ENCODE peak calls at places on chromosome 18, in six cellular contexts. O is foreskin fibroblast, D is left lung, J is IMR-90, V is B cell, C is heart right ventricle. I is an unnamed sample.

GRCh38 chr18:54209471-54210180 is 14.8 kb downstream of the MBD2 start:
- DNase-seq in O (no peak), D (no peak), J (peak), V (no peak), C (no peak), I (no peak)

GRCh38 chr18:59101830-59102414 is 37.8 kb upstream of the SEC11C start:
- DNase-seq in O (no peak), D (no peak), J (no peak), V (no peak), C (no peak), I (no peak)

GRCh38 chr18:76131738-76132137 is 363.3 kb downstream of the ZNF516 start:
- DNase-seq in O (no peak), D (no peak), J (no peak), V (no peak), C (no peak), I (no peak)

GRCh38 chr18:68034293-68034692 is 517.8 kb upstream of the DSEL start:
- DNase-seq in O (peak), D (no peak), J (peak), V (no peak), C (no peak), I (no peak)

GRCh38 chr18:48547456-48548403 is 8.9 kb downstream of the CTIF start:
- DNase-seq in O (peak), D (no peak), J (peak), V (no peak), C (peak), I (no peak)

GRCh38 chr18:74200780-74201179 is 52.5 kb downstream of the TIMM21 start:
- DNase-seq in O (no peak), D (no peak), J (no peak), V (no peak), C (no peak), I (no peak)

GRCh38 chr18:13003466-13003896 is 12.3 kb downstream of the CEP192 start:
- DNase-seq in O (peak), D (no peak), J (peak), V (no peak), C (peak), I (peak)

GRCh38 chr18:9016819-9017169 is 85.7 kb upstream of the NDUFV2 start:
- DNase-seq in O (no peak), D (no peak), J (peak), V (no peak), C (no peak), I (no peak)

GRCh38 chr18:44725300-44726096 is 44.8 kb downstream of the SETBP1 start:
- DNase-seq in O (peak), D (no peak), J (peak), V (peak), C (peak), I (no peak)

GRCh38 chr18:78090584-78090983 is 840.9 kb downstream of the GALR1 start:
- DNase-seq in O (no peak), D (no peak), J (no peak), V (no peak), C (no peak), I (no peak)

GRCh38 chr18:33660696-33661310 is 82.8 kb downstream of the ASXL3 start:
- DNase-seq in O (no peak), D (no peak), J (peak), V (no peak), C (no peak), I (no peak)

GRCh38 chr18:63325086-63325686 is 5.6 kb upstream of the BCL2 start:
- DNase-seq in O (no peak), D (no peak), J (no peak), V (no peak), C (no peak), I (no peak)

GRCh38 chr18:15165048-15165447 is 417.1 kb downstream of the ANKRD30B start:
- DNase-seq in O (no peak), D (peak), J (no peak), V (no peak), C (no peak), I (no peak)

GRCh38 chr18:26706796-26707406 is 158.5 kb upstream of the KCTD1 start:
- DNase-seq in O (no peak), D (no peak), J (no peak), V (no peak), C (no peak), I (peak)

GRCh38 chr18:42706029-42706608 is 409.4 kb downstream of the RIT2 start:
- DNase-seq in O (no peak), D (no peak), J (no peak), V (no peak), C (no peak), I (no peak)

GRCh38 chr18:77776104-77776503 is 526.5 kb downstream of the GALR1 start:
- DNase-seq in O (no peak), D (no peak), J (no peak), V (no peak), C (no peak), I (no peak)

GRCh38 chr18:596288-596881 is 403 bp upstream of the CLUL1 start:
- DNase-seq in O (no peak), D (peak), J (no peak), V (no peak), C (no peak), I (peak)

GRCh38 chr18:61600422-61600821 is 267.2 kb downstream of the CDH20 start:
- DNase-seq in O (no peak), D (no peak), J (no peak), V (no peak), C (no peak), I (no peak)

DNA sequence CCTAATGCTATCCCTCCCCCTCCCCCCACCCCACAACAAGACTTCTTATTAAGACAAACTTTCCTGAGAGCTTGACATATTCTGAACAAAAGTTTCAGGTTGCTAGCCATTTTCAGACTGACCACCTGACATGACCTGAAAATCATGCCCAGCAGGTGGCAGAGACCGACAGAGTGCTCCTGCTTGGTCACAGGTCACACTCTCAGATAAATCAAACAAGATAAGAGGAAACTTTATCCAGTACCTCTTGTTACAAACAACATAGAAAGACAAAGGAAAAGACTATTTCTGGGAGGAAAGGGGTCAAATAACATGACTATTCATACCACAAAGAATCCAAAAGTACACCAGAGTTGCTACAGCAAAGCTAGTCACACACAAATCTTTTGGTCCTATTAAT is 107.4 kb downstream of the TMEM200C start:
- DNase-seq in O (no peak), D (no peak), J (no peak), V (no peak), C (no peak), I (no peak)
- TF ChIP-seq CTCF in O (no peak), D (no peak), J (no peak), V (no peak), C (no peak), I (no peak)

DNA sequence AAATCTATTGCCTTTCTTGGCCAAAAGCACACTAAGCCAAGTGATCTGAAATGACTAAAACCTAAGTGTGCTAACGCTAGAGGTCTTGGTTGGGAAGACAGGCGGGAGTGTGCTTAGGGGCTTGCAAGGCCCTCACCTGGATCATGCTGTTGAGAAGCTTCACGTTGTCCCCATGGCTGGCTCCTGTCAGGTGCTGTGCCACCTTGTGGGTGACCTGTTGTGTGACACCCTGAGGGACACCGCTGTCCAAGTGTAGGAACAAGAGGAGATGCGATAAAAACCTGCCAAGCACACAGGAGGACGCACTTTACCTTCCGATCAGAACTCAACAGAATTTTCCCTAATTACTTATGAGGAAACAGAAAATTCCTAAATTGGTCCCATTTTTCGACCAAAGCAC is 50.8 kb downstream of the EPG5 start:
- DNase-seq in O (no peak), D (no peak), J (no peak), V (no peak), C (no peak), I (no peak)
- TF ChIP-seq CTCF in O (no peak), D (no peak), J (no peak), V (no peak), C (no peak), I (no peak)

GRCh38 chr18:58046794-58047555 is 2.9 kb downstream of the NEDD4L start:
- DNase-seq in O (no peak), D (no peak), J (no peak), V (no peak), C (no peak), I (no peak)
- TF ChIP-seq CTCF in O (no peak), D (no peak), J (no peak), V (no peak), C (no peak), I (no peak)

DNA sequence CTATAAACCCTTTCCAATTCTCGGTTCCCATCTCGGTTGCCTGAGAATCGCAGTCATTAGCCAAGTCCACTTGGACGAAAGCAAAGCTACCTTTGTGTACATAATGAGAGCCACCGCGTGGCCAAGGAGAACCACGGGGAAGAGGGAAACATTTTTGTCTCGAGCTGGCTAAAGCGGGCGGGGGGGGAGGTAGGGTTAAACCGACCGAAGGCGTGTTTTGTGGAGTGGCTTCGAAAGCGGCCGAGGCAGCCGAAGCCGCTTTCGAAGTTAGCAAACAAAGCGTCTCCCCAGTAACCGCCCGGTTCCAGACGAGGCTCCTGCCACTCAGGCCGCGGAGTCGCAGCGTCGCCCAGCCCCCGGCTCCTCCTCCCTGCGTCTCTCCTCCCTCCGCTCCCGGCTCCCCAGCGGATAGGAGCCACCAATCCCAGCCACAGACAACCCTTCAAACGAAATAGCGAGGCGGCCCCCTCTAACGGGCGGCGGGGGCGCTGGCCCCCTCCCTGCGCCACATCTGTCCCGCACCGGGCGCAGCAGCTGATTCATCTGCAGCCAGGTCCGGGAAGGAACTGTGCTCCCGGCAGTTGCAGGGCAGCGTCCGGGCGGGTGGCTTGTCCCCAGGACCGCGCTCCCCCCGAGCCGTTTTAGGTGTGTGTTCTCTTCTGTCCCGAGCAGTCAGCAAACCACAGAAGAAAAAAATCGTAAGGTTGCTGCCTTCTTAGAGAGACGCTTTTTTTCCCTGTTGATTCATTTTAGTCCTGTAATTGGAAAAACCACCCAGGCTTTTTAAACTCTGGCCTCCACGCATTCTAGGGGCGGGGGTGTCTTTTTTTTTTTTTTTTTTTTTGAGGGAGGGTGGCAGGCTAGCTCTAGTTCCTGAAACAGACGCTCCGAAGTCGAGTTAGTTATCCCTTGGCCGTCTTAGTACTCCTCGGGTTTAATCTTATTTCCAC is 1.8 kb upstream of the TGIF1 start:
- DNase-seq in O (peak), D (peak), J (peak), V (peak), C (peak), I (peak)
- TF ChIP-seq CTCF in O (no peak), D (no peak), J (peak), V (no peak), C (no peak), I (no peak)

GRCh38 chr18:66819235-66819634 is 215.3 kb upstream of the CDH19 start:
- DNase-seq in O (no peak), D (no peak), J (no peak), V (no peak), C (no peak), I (no peak)
- TF ChIP-seq CTCF in O (no peak), D (no peak), J (no peak), V (no peak), C (no peak), I (no peak)

DNA sequence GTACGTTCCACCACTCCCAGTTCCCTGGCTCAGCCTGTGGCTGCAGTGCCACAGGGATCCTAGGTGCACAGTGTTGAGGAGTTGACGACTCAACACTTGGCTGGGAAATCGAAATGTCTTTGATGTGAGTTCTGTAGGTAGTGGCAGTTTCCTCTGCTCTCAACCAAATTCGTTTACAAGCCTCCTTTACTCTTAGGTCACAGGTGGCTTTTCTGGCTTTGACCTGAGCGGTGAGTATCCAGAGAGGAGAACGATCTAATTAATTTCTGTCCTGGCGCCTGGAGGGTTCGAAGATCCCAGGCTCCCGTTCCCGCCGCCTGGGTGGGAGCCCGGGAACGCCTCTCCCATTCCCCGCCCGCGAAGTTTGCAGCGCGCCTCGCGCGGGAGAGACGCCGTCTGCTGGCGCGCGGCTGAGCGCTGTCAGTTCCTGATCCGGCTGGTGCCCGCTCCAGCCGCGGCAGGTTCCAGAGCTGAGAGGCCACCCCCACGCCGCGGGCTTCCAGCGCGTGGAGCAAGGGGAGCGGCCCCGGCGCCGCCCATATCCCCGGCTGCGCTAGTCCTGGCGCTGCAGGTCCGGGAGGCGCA is at the start of gene LAMA3:
- DNase-seq in O (peak), D (peak), J (peak), V (no peak), C (peak), I (peak)
- TF ChIP-seq CTCF in O (peak), D (no peak), J (no peak), V (no peak), C (peak), I (no peak)